ENCODE peak calls at places on chromosomes 13 and 19, in five cellular contexts. E is SK-N-DZ, M is left ventricle myocardium superior, K is immature natural killer cell, G is epithelial cell of esophagus. O is an unnamed sample.

GRCh38 chr13:32733685-32734084 is 147.4 kb downstream of the PDS5B start:
- DNase-seq in M (no peak), G (peak), K (no peak), E (no peak), O (no peak)

GRCh38 chr13:113429608-113429985 is 23.7 kb downstream of the ADPRHL1 start:
- DNase-seq in E (no peak), G (no peak), K (no peak), M (no peak), O (no peak)

GRCh38 chr19:15213715-15214381 is 13.1 kb upstream of the NOTCH3 start:
- DNase-seq in G (no peak), M (peak), E (no peak), K (no peak), O (no peak)

GRCh38 chr13:23876265-23876664 is 12.9 kb downstream of the MIPEP start:
- DNase-seq in E (no peak), G (peak), K (no peak), M (no peak), O (no peak)

GRCh38 chr19:40177286-40178070 is 13.7 kb upstream of the MAP3K10 start:
- DNase-seq in E (no peak), M (no peak), K (no peak), G (peak), O (no peak)

GRCh38 chr13:99347335-99347878 is 40.2 kb upstream of the GPR183 start:
- DNase-seq in G (no peak), K (no peak), M (no peak), E (no peak), O (no peak)

GRCh38 chr19:5536337-5536894 is 31.3 kb downstream of the TINCR start:
- DNase-seq in K (no peak), E (peak), M (peak), G (peak), O (peak)

GRCh38 chr19:45347570-45348366 is 7.2 kb downstream of the KLC3 start:
- DNase-seq in K (no peak), E (no peak), M (no peak), G (no peak), O (no peak)

GRCh38 chr13:24982333-24982999 is 113.5 kb upstream of the PABPC3 start:
- DNase-seq in G (no peak), K (no peak), E (no peak), M (peak), O (no peak)

GRCh38 chr13:93328943-93329342 is 102.3 kb downstream of the GPC6 start:
- DNase-seq in M (no peak), K (no peak), G (no peak), E (no peak), O (peak)

GRCh38 chr13:85520445-85520844 is 278.8 kb downstream of the SLITRK6 start:
- DNase-seq in K (no peak), M (no peak), G (peak), E (no peak), O (no peak)

GRCh38 chr19:10230155-10230903 is 802 bp downstream of the S1PR2 start:
- DNase-seq in K (peak), G (no peak), E (peak), M (peak), O (no peak)

GRCh38 chr19:1858412-1859081 is 4.8 kb downstream of the KLF16 start:
- DNase-seq in E (no peak), K (no peak), M (no peak), G (no peak), O (no peak)

GRCh38 chr19:58346961-58347929 is 6.0 kb downstream of the A1BG start:
- DNase-seq in K (peak), G (peak), M (peak), E (peak), O (no peak)

GRCh38 chr13:44169018-44169909 is 204.4 kb upstream of the SERP2 start:
- DNase-seq in G (no peak), K (no peak), E (no peak), M (no peak), O (no peak)

GRCh38 chr19:56547535-56547934 is 8.8 kb downstream of the ZFP28 start:
- DNase-seq in K (no peak), M (no peak), E (no peak), G (no peak), O (no peak)

GRCh38 chr13:93932901-93933300 is 546.6 kb downstream of the DCT start:
- DNase-seq in M (no peak), G (no peak), E (no peak), K (no peak), O (no peak)

GRCh38 chr13:91889641-91890040 is 491.2 kb downstream of the GPC5 start:
- DNase-seq in G (no peak), K (no peak), E (no peak), M (no peak), O (no peak)

GRCh38 chr13:28761586-28761985 is 42.8 kb upstream of the SLC46A3 start:
- DNase-seq in K (no peak), M (no peak), E (no peak), G (peak), O (no peak)

GRCh38 chr13:59133903-59134302 is 1029.8 kb downstream of the DIAPH3 start:
- DNase-seq in E (no peak), G (no peak), K (no peak), M (no peak), O (no peak)

GRCh38 chr13:30752201-30752797 is 17.0 kb downstream of the ALOX5AP start:
- DNase-seq in K (no peak), E (no peak), M (peak), G (peak), O (peak)

GRCh38 chr19:46296722-46297431 is at the start of gene HIF3A:
- DNase-seq in E (peak), K (no peak), M (peak), G (no peak), O (peak)

GRCh38 chr13:39047560-39047959 is 9.3 kb downstream of the NHLRC3 start:
- DNase-seq in K (no peak), E (no peak), M (no peak), G (peak), O (no peak)

GRCh38 chr13:26202365-26202972 is 19.6 kb downstream of the RNF6 start:
- DNase-seq in E (no peak), K (no peak), G (no peak), M (no peak), O (peak)

GRCh38 chr13:52835071-52835793 is 13.2 kb downstream of the PCDH8 start:
- DNase-seq in K (no peak), G (no peak), E (no peak), M (no peak), O (no peak)

GRCh38 chr13:107817652-107818287 is 397.6 kb downstream of the LIG4 start:
- DNase-seq in G (no peak), K (no peak), M (no peak), E (no peak), O (no peak)

GRCh38 chr13:109904218-109904617 is 117.8 kb upstream of the IRS2 start:
- DNase-seq in G (peak), K (no peak), M (no peak), E (peak), O (peak)

O was measured in renal cortical epithelial cell.